ENCODE peak calls at places on chromosomes 5 and 9, in five cellular contexts. S is astrocyte; B is ovary; H is adipocyte; Z is CD8-positive, alpha-beta T cell. X is an unnamed sample.

GRCh38 chr5:17374973-17375844 is 122.8 kb upstream of the TAF11L2 start:
- DNase-seq in S (peak; percentile 53), H (no peak), B (no peak), Z (no peak), X (no peak)

GRCh38 chr5:107764976-107765684 is 94.4 kb upstream of the EFNA5 start:
- DNase-seq in B (no peak), Z (no peak), S (no peak), H (peak; percentile 25), X (no peak)

GRCh38 chr5:80204808-80205614 is 50.8 kb downstream of the SERINC5 start:
- DNase-seq in S (peak; percentile 76), H (no peak), Z (no peak), B (peak; percentile 54), X (no peak)

GRCh38 chr5:142152383-142152730 is 43.8 kb downstream of the NDFIP1 start:
- DNase-seq in Z (no peak), H (no peak), B (no peak), S (no peak), X (no peak)

GRCh38 chr9:12702160-12702758 is 9.1 kb downstream of the TYRP1 start:
- DNase-seq in S (peak; percentile 68), B (no peak), Z (no peak), H (peak; percentile 82), X (no peak)

GRCh38 chr5:50727149-50727496 is 60.7 kb downstream of the PARP8 start:
- DNase-seq in Z (peak; percentile 37), B (no peak), S (no peak), H (no peak), X (no peak)

GRCh38 chr9:89699646-89700045 is 94.8 kb downstream of the GADD45G start:
- DNase-seq in Z (no peak), S (no peak), H (no peak), B (no peak), X (no peak)

GRCh38 chr9:100600511-100601079 is 22.7 kb downstream of the CAVIN4 start:
- DNase-seq in Z (no peak), B (no peak), H (no peak), S (no peak), X (no peak)

GRCh38 chr5:120368923-120369715 is 95.0 kb upstream of the PRR16 start:
- DNase-seq in B (no peak), Z (no peak), H (no peak), S (no peak), X (no peak)

GRCh38 chr5:132070460-132071337 is 2.9 kb upstream of the CSF2 start:
- DNase-seq in S (peak; percentile 59), B (no peak), H (no peak), Z (no peak), X (no peak)

GRCh38 chr9:126298319-126298801 is 28.3 kb upstream of the MVB12B start:
- DNase-seq in S (no peak), B (no peak), H (no peak), Z (no peak), X (no peak)

GRCh38 chr9:127396253-127396807 is 639 bp upstream of the SLC2A8 start:
- DNase-seq in H (no peak), B (no peak), S (no peak), Z (no peak), X (no peak)

GRCh38 chr9:73683862-73684591 is 532.4 kb downstream of the ANXA1 start:
- DNase-seq in H (peak; percentile 76), Z (no peak), B (no peak), S (peak; percentile 57), X (no peak)

GRCh38 chr9:14640294-14640693 is 52.9 kb downstream of the ZDHHC21 start:
- DNase-seq in Z (no peak), B (no peak), S (no peak), H (no peak), X (no peak)
- H3K4me1 ChIP-seq in Z (no peaks in the 10 kb centered on the region), B (no peaks in the 10 kb centered on the region), S (no peaks in the 10 kb centered on the region), H (no peaks in the 10 kb centered on the region), X (no peaks in the 10 kb centered on the region)

GRCh38 chr5:14204785-14205321 is 61.7 kb downstream of the TRIO start:
- DNase-seq in H (peak; percentile 82), Z (no peak), S (peak; percentile 85), B (peak; percentile 75), X (no peak)
- H3K4me1 ChIP-seq in H (peaks cover 83% of the 10 kb centered on the region), Z (no peaks in the 10 kb centered on the region), S (peaks cover 89% of the 10 kb centered on the region), B (peaks cover 18% of the 10 kb centered on the region), X (peaks cover 33% of the 10 kb centered on the region)

GRCh38 chr5:147418613-147419012 is 91.3 kb downstream of the DPYSL3 start:
- DNase-seq in Z (no peak), H (no peak), B (no peak), S (no peak), X (no peak)
- H3K4me1 ChIP-seq in Z (no peaks in the 10 kb centered on the region), H (peaks cover 36% of the 10 kb centered on the region), B (peaks cover 22% of the 10 kb centered on the region), S (peaks cover 28% of the 10 kb centered on the region), X (peaks cover 9% of the 10 kb centered on the region)

DNA sequence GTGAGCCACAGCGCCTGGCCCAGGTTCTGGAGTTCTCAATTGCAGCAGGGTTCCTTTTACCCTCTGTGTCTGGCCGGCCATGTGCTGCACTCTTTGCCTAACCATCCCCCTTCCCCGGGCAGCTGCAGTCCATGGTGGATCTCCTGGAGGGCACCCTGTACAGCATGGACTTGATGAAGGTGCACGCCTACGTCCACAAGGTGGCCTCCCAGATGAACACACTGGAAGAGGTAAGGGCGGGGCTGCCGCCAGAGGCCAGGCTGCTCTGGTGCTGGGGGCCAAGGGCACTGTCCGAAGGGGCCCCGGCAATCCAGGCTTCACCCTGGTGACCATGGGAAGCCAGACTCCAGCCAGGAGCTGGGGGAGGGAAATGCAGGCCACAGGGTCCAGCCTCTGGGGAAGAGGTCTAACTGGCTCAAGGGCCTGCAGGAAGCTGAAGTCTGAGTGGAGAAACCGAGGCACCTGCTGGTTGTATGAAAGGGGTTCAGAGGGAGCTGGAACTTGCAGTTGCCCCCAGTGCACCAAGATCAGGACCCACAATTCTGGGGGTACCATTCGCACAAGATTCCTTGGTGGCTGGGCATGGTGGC is 18.1 kb downstream of the OLFML2A start:
- DNase-seq in H (no peak), Z (no peak), S (no peak), B (no peak), X (no peak)
- H3K4me1 ChIP-seq in H (peaks cover 34% of the 10 kb centered on the region), Z (no peaks in the 10 kb centered on the region), S (peaks cover 5% of the 10 kb centered on the region), B (peaks cover 4% of the 10 kb centered on the region), X (peaks cover 32% of the 10 kb centered on the region)

GRCh38 chr9:122551371-122551770 is 1.5 kb upstream of the OR1N2 start:
- DNase-seq in Z (no peak), S (no peak), H (no peak), B (no peak), X (no peak)

DNA sequence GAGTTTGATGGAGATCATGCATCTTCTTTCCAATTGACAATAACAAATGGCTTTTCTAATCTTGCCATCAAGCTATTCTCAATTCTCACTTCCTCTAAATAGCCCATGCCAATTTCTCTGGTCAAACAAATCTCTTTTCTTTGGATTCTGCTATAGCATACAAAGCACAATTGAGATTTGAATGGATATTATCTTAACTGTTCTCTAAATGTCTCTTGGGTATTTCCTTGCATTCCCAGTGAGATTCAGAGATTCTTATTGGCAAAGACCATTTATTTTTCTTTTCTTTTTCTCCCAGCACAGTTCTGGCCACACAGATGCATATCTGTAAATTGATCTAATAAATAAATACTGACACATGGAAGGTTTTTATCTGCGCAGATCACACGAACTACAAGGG is at the start of gene OR1N2:
- DNase-seq in B (no peak), S (no peak), H (no peak), Z (no peak), X (no peak)
- H3K4me1 ChIP-seq in B (no peaks in the 10 kb centered on the region), S (no peaks in the 10 kb centered on the region), H (no peaks in the 10 kb centered on the region), Z (no peaks in the 10 kb centered on the region), X (peaks cover 7% of the 10 kb centered on the region)

GRCh38 chr5:14251733-14252132 is 108.6 kb downstream of the TRIO start:
- DNase-seq in Z (no peak), B (no peak), S (no peak), H (no peak), X (no peak)

GRCh38 chr5:14256026-14256690 is 113.0 kb downstream of the TRIO start:
- DNase-seq in B (no peak), Z (no peak), H (no peak), S (no peak), X (no peak)

GRCh38 chr5:14252793-14253192 is 109.7 kb downstream of the TRIO start:
- DNase-seq in S (no peak), B (no peak), H (no peak), Z (no peak), X (no peak)

GRCh38 chr5:14256756-14257393 is 113.7 kb downstream of the TRIO start:
- DNase-seq in S (no peak), Z (no peak), H (no peak), B (no peak), X (no peak)

DNA sequence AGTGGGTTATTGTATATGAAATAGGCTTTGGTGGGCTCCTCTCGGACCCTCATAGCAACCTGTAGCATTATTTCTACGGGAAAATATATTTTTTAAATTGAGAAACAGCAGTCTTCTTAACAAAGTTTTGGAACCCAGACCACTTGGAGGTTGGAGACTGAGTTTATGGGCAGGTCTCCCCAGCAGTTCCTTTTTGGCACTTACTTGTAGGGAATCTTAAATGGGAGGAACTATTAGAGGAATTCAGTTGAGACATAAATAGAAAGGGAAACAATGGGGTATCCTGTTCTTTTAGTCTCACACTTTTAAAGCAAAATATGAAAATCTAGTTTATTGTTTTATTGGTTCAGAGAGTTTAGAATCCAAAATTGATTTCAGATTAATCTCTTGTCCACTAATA is 111.5 kb downstream of the TRIO start:
- DNase-seq in H (no peak), B (no peak), Z (no peak), S (no peak), X (no peak)
- H3K4me1 ChIP-seq in H (peaks cover 14% of the 10 kb centered on the region), B (peaks cover 15% of the 10 kb centered on the region), Z (no peaks in the 10 kb centered on the region), S (peaks cover 42% of the 10 kb centered on the region), X (peaks cover 58% of the 10 kb centered on the region)

DNA sequence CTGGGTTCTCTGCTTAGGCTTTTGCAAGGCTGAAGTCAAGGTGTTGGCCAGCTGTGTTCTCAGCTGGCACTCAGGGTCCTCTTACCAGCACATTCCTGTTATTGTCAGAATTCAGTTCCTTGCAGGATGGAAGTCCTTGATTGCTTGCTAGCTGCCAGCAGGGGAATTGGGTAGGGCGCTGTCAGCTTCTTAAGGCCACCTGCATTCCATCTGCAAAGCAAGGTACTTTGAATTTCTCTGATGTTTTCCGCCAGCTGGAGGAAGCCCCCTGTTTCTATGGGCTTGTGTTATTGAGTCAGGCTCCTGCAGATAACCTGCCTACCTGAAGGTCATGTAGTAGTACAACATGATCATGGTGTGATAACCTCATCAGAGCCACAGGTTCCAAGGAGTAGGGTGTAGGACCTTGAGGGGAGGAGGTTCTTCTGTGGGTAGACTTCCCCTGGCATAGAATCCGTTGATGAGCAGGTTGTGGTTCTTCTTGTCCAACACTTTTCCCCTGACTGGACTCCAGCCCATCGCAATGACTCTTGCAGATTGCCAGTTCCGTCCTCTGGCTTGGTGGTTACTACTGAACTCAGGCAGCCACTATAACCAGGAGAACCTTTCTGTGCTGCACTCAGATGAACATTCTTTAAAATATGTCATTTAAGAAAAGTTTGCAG is 6.8 kb downstream of the TENT4A start:
- DNase-seq in S (peak; percentile 33), Z (no peak), H (no peak), B (no peak), X (no peak)
- H3K4me1 ChIP-seq in S (peaks cover 28% of the 10 kb centered on the region), Z (peaks cover 84% of the 10 kb centered on the region), H (peaks cover 86% of the 10 kb centered on the region), B (peaks cover 49% of the 10 kb centered on the region), X (peaks cover 77% of the 10 kb centered on the region)

DNA sequence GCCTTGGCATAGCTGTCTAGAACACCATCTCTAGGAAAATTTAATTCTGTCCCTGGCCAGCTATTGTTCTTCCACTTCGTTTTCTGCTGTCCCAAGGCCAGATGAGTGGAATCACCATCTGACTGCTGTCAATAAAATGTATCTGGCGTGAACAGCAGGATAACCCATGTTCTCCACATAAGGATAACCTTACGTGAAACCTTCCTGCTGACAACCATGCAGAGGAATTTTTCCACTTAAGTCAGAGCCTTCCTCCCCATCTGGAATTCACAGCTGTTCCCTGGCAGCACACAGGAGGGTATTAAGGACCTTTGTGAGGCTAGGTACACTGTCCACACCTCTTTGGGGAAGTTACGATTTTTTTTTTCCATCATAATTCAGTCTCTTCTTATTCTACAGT is 28.6 kb downstream of the RNF44 start:
- DNase-seq in S (no peak), H (no peak), B (no peak), Z (no peak), X (no peak)
- H3K4me1 ChIP-seq in S (no peaks in the 10 kb centered on the region), H (no peaks in the 10 kb centered on the region), B (no peaks in the 10 kb centered on the region), Z (no peaks in the 10 kb centered on the region), X (no peaks in the 10 kb centered on the region)